ENCODE peak calls at places on chromosomes 4 and X, in eight cellular contexts. U is tibial nerve, Z is suprapubic skin, J is astrocyte of the cerebellum, T is astrocyte of the spinal cord, V is CD14-positive monocyte, Q is Peyer's patch, F is coronary artery. E is an unnamed sample.

GRCh38 chrX:116379854-116380253 is 56.6 kb upstream of the SLC6A14 start:
- DNase-seq in U (peak), Z (no peak), J (no peak), T (peak), V (no peak), Q (no peak), F (no peak), E (no peak)

GRCh38 chr4:5998333-5998936 is 19.8 kb downstream of the C4orf50 start:
- DNase-seq in U (peak), Z (peak), J (peak), T (peak), V (no peak), Q (peak), F (no peak), E (no peak)

GRCh38 chr4:4761128-4761991 is 98.1 kb upstream of the MSX1 start:
- DNase-seq in U (no peak), Z (no peak), J (no peak), T (no peak), V (no peak), Q (no peak), F (no peak), E (no peak)

GRCh38 chrX:118199997-118200396 is 83.4 kb upstream of the KLHL13 start:
- DNase-seq in U (no peak), Z (no peak), J (no peak), T (no peak), V (no peak), Q (no peak), F (no peak), E (no peak)

GRCh38 chrX:2351999-2352995 is 148.5 kb downstream of the DHRSX start:
- DNase-seq in U (no peak), Z (no peak), J (peak), T (peak), V (no peak), Q (no peak), F (no peak), E (peak)

GRCh38 chr4:111854494-111855087 is 290.7 kb upstream of the FAM241A start:
- DNase-seq in U (no peak), Z (no peak), J (peak), T (peak), V (no peak), Q (peak), F (no peak), E (no peak)

GRCh38 chr4:119730644-119730995 is 102.0 kb upstream of the PDE5A start:
- DNase-seq in U (no peak), Z (no peak), J (no peak), T (no peak), V (no peak), Q (no peak), F (no peak), E (no peak)

GRCh38 chr4:6391852-6392188 is 80.6 kb downstream of the PPP2R2C start:
- DNase-seq in U (no peak), Z (no peak), J (no peak), T (no peak), V (no peak), Q (no peak), F (no peak), E (no peak)

GRCh38 chrX:112614640-112615039 is 65.1 kb downstream of the LHFPL1 start:
- DNase-seq in U (no peak), Z (no peak), J (peak), T (peak), V (no peak), Q (no peak), F (no peak), E (peak)

GRCh38 chrX:119399772-119400101 is 601 bp downstream of the SLC25A43 start:
- DNase-seq in U (no peak), Z (no peak), J (no peak), T (peak), V (no peak), Q (no peak), F (no peak), E (no peak)

GRCh38 chr4:110088670-110089069 is 109.7 kb downstream of the ELOVL6 start:
- DNase-seq in U (no peak), Z (no peak), J (no peak), T (peak), V (no peak), Q (no peak), F (no peak), E (no peak)

GRCh38 chr4:4848540-4848939 is 10.9 kb upstream of the MSX1 start:
- DNase-seq in U (no peak), Z (peak), J (no peak), T (no peak), V (no peak), Q (no peak), F (no peak), E (no peak)

GRCh38 chrX:46375831-46376230 is 169.4 kb downstream of the ZNF674 start:
- DNase-seq in U (no peak), Z (no peak), J (no peak), T (no peak), V (no peak), Q (no peak), F (no peak), E (no peak)

GRCh38 chr4:69054578-69055200 is 41.6 kb upstream of the UGT2B7 start:
- DNase-seq in U (no peak), Z (no peak), J (peak), T (peak), V (no peak), Q (peak), F (no peak), E (peak)

GRCh38 chrX:72125331-72126047 is 6.2 kb downstream of the RTL5 start:
- DNase-seq in U (no peak), Z (no peak), J (no peak), T (no peak), V (no peak), Q (no peak), F (peak), E (no peak)
- TF ChIP-seq CTCF in U (no peak), Z (no peak), J (no peak), T (no peak), V (no peak), Q (no peak), F (no peak), E (no peak)

DNA sequence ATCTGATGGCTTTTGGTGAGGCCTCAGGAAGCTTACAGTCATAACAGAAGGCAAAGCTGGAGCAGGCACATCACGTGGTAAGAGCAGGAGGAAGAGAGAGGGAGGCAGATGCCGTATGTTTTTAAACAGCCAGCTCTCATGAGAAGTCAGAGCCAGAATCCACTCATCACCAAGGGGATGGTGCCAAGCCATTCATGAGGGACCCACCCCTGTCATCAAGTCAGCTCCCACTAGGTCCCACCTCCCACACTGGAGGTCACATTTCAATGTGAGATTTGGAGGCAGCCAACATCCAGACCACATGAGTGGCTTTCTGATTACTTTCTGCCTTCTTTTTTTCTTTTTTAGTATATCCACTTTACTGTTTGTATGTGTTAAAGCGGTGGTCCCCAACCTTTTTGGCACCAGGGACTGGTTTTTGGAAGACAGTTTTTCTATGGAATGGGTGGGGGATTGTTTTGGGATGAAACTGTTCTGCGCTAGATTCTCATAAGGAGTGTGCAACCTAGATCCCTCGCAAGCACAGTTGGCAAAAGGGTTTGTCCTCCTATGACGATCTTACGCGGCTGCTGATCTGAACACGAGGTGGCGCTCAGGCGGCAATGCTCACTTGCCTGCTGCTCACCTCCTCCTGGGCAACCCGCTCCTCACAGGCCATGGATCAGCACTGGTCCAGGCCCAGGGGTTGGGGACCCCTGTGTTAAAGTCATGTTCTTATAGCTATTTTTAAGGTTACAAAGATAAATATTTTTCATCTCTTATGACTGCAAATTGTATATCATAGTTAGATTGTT is 61.7 kb downstream of the SLIT2 start:
- DNase-seq in U (no peak), Z (no peak), J (no peak), T (no peak), V (no peak), Q (no peak), F (no peak), E (no peak)
- TF ChIP-seq CTCF in U (no peak), Z (no peak), J (no peak), T (peak), V (no peak), Q (no peak), F (no peak), E (peak)

GRCh38 chr4:125526420-125526819 is 211.7 kb downstream of the FAT4 start:
- DNase-seq in U (no peak), Z (no peak), J (no peak), T (no peak), V (no peak), Q (no peak), F (no peak), E (no peak)
- TF ChIP-seq CTCF in U (no peak), Z (no peak), J (no peak), T (no peak), V (no peak), Q (no peak), F (no peak), E (no peak)

DNA sequence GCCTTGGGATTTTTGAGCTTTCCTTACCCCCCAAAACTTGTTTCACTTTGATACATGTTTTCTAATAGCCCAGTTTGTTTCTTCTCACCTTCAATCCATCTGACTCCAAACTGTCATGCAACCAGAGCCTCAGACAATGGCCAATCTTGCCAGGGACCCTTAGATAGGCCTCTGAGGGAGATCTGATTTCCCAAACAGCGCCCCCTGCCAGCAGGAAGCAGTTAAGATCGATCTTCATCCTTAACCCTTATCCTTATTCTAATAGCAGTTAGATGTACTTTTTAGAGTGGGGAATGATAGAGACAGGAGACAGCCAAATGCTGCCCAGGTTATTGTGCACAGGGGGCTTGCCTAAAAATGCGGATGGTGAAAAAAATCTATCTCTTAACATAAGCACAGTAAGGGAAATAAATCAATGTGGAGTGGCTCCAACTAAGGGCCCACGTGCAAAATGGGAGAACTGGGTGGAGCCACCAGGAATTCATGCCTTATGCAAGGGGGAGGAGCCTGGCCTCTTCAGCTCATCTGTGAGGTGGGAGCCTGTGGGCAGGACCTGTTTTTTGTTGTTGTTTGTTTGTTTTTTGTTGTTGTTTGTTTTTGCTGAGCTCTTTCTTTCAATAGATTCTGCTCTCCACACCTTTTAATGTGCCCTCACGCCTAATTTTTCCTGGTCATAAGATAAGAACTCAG is 833.6 kb upstream of the AGA start:
- DNase-seq in U (no peak), Z (no peak), J (no peak), T (no peak), V (no peak), Q (no peak), F (no peak), E (no peak)
- TF ChIP-seq CTCF in U (no peak), Z (no peak), J (no peak), T (peak), V (no peak), Q (no peak), F (no peak), E (peak)

DNA sequence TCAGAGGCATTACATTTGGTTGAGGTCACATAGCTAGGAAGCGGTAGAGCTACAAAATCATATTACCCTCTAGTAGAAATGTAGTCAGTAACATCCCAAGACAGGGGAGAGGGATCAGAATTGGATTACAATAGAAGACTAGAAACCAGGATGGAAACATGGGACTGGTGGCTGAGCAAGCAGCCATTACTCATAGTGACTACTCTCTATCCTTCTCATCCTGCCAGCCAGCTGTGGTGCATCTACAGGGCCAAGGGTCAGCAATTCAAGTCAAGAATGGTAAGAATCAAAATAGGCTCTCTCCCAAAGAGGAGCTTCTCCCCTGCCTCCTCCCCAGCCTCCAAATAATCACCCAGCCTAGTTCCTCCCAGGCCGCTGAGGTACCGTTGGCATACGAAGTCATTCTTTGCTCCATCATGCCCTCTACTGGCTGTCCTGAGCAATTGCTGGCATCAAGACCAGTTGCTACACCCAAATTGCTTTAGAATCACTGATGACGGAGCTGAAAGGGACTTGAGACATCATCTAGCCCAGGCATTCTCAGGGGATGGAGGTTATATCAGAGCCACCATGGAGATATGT is 19.4 kb downstream of the AWAT2 start:
- DNase-seq in U (no peak), Z (no peak), J (no peak), T (peak), V (no peak), Q (peak), F (no peak), E (no peak)
- TF ChIP-seq CTCF in U (peak), Z (peak), J (peak), T (peak), V (peak), Q (no peak), F (peak), E (peak)

GRCh38 chr4:30370105-30370504 is 350.1 kb upstream of the PCDH7 start:
- DNase-seq in U (no peak), Z (no peak), J (no peak), T (no peak), V (no peak), Q (no peak), F (no peak), E (no peak)
- TF ChIP-seq CTCF in U (no peak), Z (no peak), J (no peak), T (no peak), V (no peak), Q (no peak), F (no peak), E (no peak)

GRCh38 chr4:155026715-155027114 is 181.7 kb upstream of the NPY2R start:
- DNase-seq in U (no peak), Z (no peak), J (no peak), T (no peak), V (no peak), Q (no peak), F (no peak), E (no peak)

DNA sequence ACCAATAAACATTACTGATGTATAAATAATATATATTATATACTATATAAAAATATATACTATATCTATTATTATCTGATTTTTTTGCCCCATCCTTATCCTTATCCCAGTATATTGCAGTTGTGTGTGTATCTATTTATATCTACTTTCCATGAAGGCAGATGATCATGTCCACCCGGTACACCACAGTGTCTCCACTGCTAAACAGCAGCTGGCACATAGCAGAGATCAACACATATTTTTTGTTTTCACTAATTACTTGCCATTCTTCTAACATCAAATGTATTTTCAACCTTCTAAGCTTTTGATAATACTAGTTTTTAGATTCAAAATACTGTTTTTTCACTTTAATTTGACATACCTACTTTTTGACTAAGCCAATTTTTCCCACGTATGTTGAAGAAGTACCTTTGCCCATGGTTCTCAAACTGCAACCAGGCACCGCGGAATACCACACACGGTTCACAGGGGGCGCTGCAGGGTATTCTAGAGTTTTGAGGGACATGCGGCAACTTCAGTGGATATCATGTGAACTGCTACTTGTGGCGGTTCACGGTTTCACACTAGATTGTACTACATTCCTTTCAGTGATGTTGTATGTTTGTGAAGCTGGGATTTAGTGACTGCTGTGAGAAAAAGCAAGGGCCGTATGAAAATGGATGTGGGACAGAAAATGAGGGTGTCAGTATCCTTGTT is 182.5 kb upstream of the NPY2R start:
- DNase-seq in U (peak), Z (no peak), J (no peak), T (peak), V (no peak), Q (peak), F (no peak), E (no peak)
- TF ChIP-seq CTCF in U (no peak), Z (no peak), J (peak), T (peak), V (peak), Q (no peak), F (no peak), E (peak)